ENCODE peak calls at places on chromosomes 7 and 10, in five cellular contexts. C is uterus, O is thoracic aorta, E is HFF-Myc, R is AG09309. X is an unnamed sample.

GRCh38 chr7:56099653-56100052 is 6.6 kb downstream of the CHCHD2 start:
- DNase-seq in C (no peak), R (no peak), E (no peak), O (no peak), X (no peak)

GRCh38 chr7:114939484-114940097 is 17.7 kb downstream of the MDFIC start:
- DNase-seq in O (no peak), C (no peak), E (no peak), R (no peak), X (no peak)

GRCh38 chr7:8089036-8089780 is 120.6 kb downstream of the GLCCI1 start:
- DNase-seq in E (no peak), O (no peak), C (no peak), R (no peak), X (no peak)

GRCh38 chr7:112887-113286 is 79.5 kb upstream of the FAM20C start:
- DNase-seq in R (no peak), O (no peak), E (no peak), C (no peak), X (no peak)

GRCh38 chr7:27670676-27671075 is 8.0 kb upstream of the HIBADH start:
- DNase-seq in C (no peak), E (no peak), R (no peak), O (no peak), X (no peak)

GRCh38 chr7:127391591-127392181 is 822 bp downstream of the ZNF800 start:
- DNase-seq in R (no peak), O (no peak), E (no peak), C (no peak), X (no peak)

GRCh38 chr10:26432938-26433337 is 5.2 kb upstream of the APBB1IP start:
- DNase-seq in R (peak), O (no peak), C (no peak), E (no peak), X (no peak)

GRCh38 chr10:112361951-112362770 is 11.8 kb upstream of the ACSL5 start:
- DNase-seq in R (no peak), E (peak), C (peak), O (peak), X (peak)

GRCh38 chr10:76436367-76436766 is 1004.9 kb downstream of the LRMDA start:
- DNase-seq in C (no peak), R (no peak), O (no peak), E (no peak), X (no peak)

GRCh38 chr7:55050286-55050685 is 31.5 kb downstream of the EGFR start:
- DNase-seq in R (no peak), C (no peak), O (no peak), E (no peak), X (no peak)

GRCh38 chr7:137546009-137546408 is 202.5 kb upstream of the PTN start:
- DNase-seq in R (no peak), O (no peak), C (no peak), E (no peak), X (no peak)

GRCh38 chr10:25465582-25466372 is 291.0 kb downstream of the GPR158 start:
- DNase-seq in C (no peak), R (no peak), E (no peak), O (no peak), X (no peak)

GRCh38 chr10:110681023-110681681 is 37.0 kb downstream of the RBM20 start:
- DNase-seq in C (no peak), R (no peak), E (no peak), O (no peak), X (no peak)

GRCh38 chr7:96224682-96225081 is 97.2 kb downstream of the SLC25A13 start:
- DNase-seq in R (no peak), E (no peak), O (no peak), C (no peak), X (no peak)

GRCh38 chr10:97564776-97565175 is 7.8 kb upstream of the ANKRD2 start:
- DNase-seq in E (no peak), O (no peak), R (no peak), C (no peak), X (no peak)

GRCh38 chr10:100713049-100713858 is 32.1 kb upstream of the PAX2 start:
- DNase-seq in C (no peak), O (no peak), E (no peak), R (no peak), X (no peak)

GRCh38 chr7:81621893-81622292 is 148.0 kb downstream of the HGF start:
- DNase-seq in E (no peak), C (no peak), O (no peak), R (no peak), X (no peak)

GRCh38 chr7:121337398-121337797 is 8.6 kb downstream of the WNT16 start:
- DNase-seq in O (no peak), C (no peak), E (no peak), R (no peak), X (no peak)

GRCh38 chr10:4426866-4427265 is 399.1 kb upstream of the AKR1E2 start:
- DNase-seq in O (no peak), E (no peak), C (no peak), R (no peak), X (no peak)

GRCh38 chr7:159141159-159141558 is 3.5 kb downstream of the VIPR2 start:
- DNase-seq in R (no peak), O (no peak), E (no peak), C (peak), X (no peak)

GRCh38 chr10:43453266-43453831 is 16.4 kb downstream of the ZNF487 start:
- DNase-seq in O (no peak), R (no peak), E (no peak), C (no peak), X (no peak)

GRCh38 chr10:131081786-131082185 is 229.7 kb downstream of the TCERG1L start:
- DNase-seq in E (no peak), C (no peak), O (no peak), R (no peak), X (no peak)

GRCh38 chr7:133987582-133987981 is 139.6 kb upstream of the LRGUK start:
- DNase-seq in C (no peak), O (no peak), R (no peak), E (no peak), X (no peak)

GRCh38 chr7:151038951-151039849 is 9.1 kb upstream of the ASIC3 start:
- DNase-seq in C (peak), E (peak), O (peak), R (peak), X (no peak)

GRCh38 chr10:102419561-102420442 is 834 bp upstream of the FBXL15 start:
- DNase-seq in C (peak), O (no peak), R (no peak), E (no peak), X (peak)
- H3K4me3 ChIP-seq in C (peak), O (peak), R (peak), E (peak), X (peak)

GRCh38 chr7:1569440-1569832 is 396 bp downstream of the PSMG3 start:
- DNase-seq in C (no peak), R (no peak), O (no peak), E (no peak), X (no peak)

GRCh38 chr7:1569016-1569415 is 816 bp downstream of the PSMG3 start:
- DNase-seq in C (no peak), E (no peak), O (no peak), R (no peak), X (no peak)

GRCh38 chr7:1567082-1567771 is 2.6 kb downstream of the PSMG3 start:
- DNase-seq in E (no peak), R (no peak), O (no peak), C (no peak), X (no peak)

GRCh38 chr7:1566687-1567081 is 3.1 kb downstream of the PSMG3 start:
- DNase-seq in O (no peak), E (no peak), C (no peak), R (no peak), X (no peak)

GRCh38 chr7:1567893-1568292 is 1.9 kb downstream of the PSMG3 start:
- DNase-seq in C (no peak), R (no peak), O (no peak), E (no peak), X (peak)
- H3K4me3 ChIP-seq in C (no peak), R (no peak), O (no peak), E (peak), X (no peak)

GRCh38 chr10:101781984-101782810 is 1.0 kb downstream of the NPM3 start:
- DNase-seq in O (no peak), C (no peak), R (no peak), E (no peak), X (no peak)

GRCh38 chr10:101780818-101781654 is 2.2 kb downstream of the NPM3 start:
- DNase-seq in E (no peak), O (no peak), C (no peak), R (no peak), X (peak)

GRCh38 chr10:101780187-101780817 is 2.9 kb downstream of the NPM3 start:
- DNase-seq in O (no peak), E (no peak), R (no peak), C (no peak), X (no peak)

GRCh38 chr10:101782811-101783735 is at the start of gene NPM3:
- DNase-seq in C (peak), O (peak), E (peak), R (peak), X (peak)

DNA sequence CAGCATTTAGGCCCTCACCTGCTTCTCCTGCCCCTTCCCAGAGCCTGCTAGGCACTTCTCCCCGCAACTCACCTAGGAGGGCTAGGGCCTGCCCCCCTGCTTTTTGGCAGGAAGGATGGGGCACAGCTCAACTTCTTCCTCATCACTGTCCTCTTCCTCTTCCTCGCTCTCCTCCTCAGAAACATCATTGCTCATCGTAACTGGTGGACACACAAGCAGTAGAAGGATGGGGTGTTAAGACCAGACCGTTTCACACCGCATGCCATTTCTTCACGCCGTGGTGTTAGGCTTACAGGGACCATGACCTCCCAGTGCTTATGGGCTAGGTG is 1.6 kb downstream of the NPM3 start:
- DNase-seq in C (no peak), E (no peak), O (no peak), R (no peak), X (no peak)
- H3K4me3 ChIP-seq in C (no peak), E (peak), O (no peak), R (no peak), X (no peak)

DNA sequence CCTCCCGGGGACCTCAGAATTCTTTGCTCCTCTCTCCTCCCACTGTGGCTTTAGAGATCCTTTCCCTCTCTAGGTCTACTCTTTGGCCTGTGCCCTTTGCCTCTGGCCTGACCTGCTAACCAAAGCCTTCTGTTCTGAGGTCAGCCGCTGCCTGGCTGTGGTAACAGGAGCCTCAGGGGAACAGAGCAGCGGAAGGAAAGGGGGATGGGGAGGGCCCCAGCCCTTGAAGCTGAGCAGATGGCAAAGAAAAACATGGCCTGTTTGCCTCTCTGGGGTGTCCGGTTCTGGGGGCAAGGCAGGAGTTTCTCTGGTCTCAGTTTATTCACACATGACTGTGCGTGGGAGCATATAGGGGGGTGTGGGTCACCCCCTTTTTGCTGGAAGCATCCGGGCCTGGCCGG is 28.2 kb downstream of the COL26A1 start:
- DNase-seq in R (no peak), C (no peak), O (no peak), E (peak), X (no peak)
- H3K4me3 ChIP-seq in R (no peak), C (no peak), O (no peak), E (no peak), X (no peak)

X was measured in dorsolateral prefrontal cortex.